ENCODE peak calls at places on chromosomes 3 and 15, in nine cellular contexts. S, T, O, I, K, Q, V, G and F are unnamed samples.

GRCh38 chr15:44340410-44340809 is 51.9 kb downstream of the GOLM2 start:
- DNase-seq in Q (peak; percentile 74), G (peak; percentile 67), V (peak; percentile 76), T (peak; percentile 44), I (no peak), S (no peak), K (no peak), O (no peak), F (peak; percentile 46)

GRCh38 chr3:138919304-138919703 is 27.6 kb downstream of the FOXL2 start:
- DNase-seq in T (no peak), G (no peak), S (no peak), Q (no peak), K (no peak), V (no peak), I (no peak), O (no peak), F (no peak)

GRCh38 chr3:13644341-13645082 is 95.6 kb downstream of the FBLN2 start:
- DNase-seq in V (peak; percentile 63), G (no peak), I (no peak), Q (peak; percentile 21), K (no peak), T (no peak), S (no peak), O (no peak), F (peak; percentile 42)

GRCh38 chr3:187264946-187265345 is 26.6 kb downstream of the MASP1 start:
- DNase-seq in S (no peak), K (no peak), O (no peak), G (peak; percentile 40), V (peak; percentile 48), Q (no peak), I (no peak), T (no peak), F (no peak)

GRCh38 chr3:52134761-52135160 is 19.5 kb downstream of the POC1A start:
- DNase-seq in S (no peak), K (no peak), O (no peak), V (no peak), T (no peak), Q (no peak), I (no peak), G (no peak), F (no peak)

GRCh38 chr3:135314227-135314626 is 519.2 kb downstream of the EPHB1 start:
- DNase-seq in I (no peak), G (no peak), K (no peak), Q (no peak), T (no peak), S (no peak), V (no peak), O (no peak), F (no peak)

GRCh38 chr3:137759505-137759904 is 4.6 kb upstream of the SOX14 start:
- DNase-seq in O (no peak), V (no peak), T (no peak), G (no peak), Q (no peak), S (no peak), I (no peak), K (no peak), F (no peak)

GRCh38 chr3:196712514-196713413 is 587 bp downstream of the PIGX start:
- DNase-seq in T (peak; percentile 69), Q (peak; percentile 74), V (peak; percentile 67), I (peak; percentile 80), G (no peak), K (peak; percentile 61), S (peak; percentile 74), O (peak; percentile 25), F (no peak)

GRCh38 chr3:9704343-9705322 is 1.0 kb downstream of the CPNE9 start:
- DNase-seq in Q (peak; percentile 27), V (no peak), T (peak; percentile 77), S (no peak), G (no peak), I (peak; percentile 52), K (no peak), O (no peak), F (no peak)

GRCh38 chr15:77870195-77871065 is 207.1 kb downstream of the TBC1D2B start:
- DNase-seq in Q (peak; percentile 72), V (peak; percentile 57), T (peak; percentile 94), I (peak; percentile 60), G (no peak), O (peak; percentile 23), S (peak; percentile 57), K (no peak), F (no peak)

GRCh38 chr3:101513419-101513986 is 491 bp upstream of the SENP7 start:
- DNase-seq in Q (no peak), V (no peak), S (no peak), O (no peak), I (no peak), T (no peak), K (no peak), G (no peak), F (no peak)

GRCh38 chr3:54213910-54214309 is 91.6 kb downstream of the CACNA2D3 start:
- DNase-seq in O (no peak), T (no peak), Q (peak; percentile 14), G (no peak), S (no peak), I (no peak), K (no peak), V (peak; percentile 12), F (no peak)

DNA sequence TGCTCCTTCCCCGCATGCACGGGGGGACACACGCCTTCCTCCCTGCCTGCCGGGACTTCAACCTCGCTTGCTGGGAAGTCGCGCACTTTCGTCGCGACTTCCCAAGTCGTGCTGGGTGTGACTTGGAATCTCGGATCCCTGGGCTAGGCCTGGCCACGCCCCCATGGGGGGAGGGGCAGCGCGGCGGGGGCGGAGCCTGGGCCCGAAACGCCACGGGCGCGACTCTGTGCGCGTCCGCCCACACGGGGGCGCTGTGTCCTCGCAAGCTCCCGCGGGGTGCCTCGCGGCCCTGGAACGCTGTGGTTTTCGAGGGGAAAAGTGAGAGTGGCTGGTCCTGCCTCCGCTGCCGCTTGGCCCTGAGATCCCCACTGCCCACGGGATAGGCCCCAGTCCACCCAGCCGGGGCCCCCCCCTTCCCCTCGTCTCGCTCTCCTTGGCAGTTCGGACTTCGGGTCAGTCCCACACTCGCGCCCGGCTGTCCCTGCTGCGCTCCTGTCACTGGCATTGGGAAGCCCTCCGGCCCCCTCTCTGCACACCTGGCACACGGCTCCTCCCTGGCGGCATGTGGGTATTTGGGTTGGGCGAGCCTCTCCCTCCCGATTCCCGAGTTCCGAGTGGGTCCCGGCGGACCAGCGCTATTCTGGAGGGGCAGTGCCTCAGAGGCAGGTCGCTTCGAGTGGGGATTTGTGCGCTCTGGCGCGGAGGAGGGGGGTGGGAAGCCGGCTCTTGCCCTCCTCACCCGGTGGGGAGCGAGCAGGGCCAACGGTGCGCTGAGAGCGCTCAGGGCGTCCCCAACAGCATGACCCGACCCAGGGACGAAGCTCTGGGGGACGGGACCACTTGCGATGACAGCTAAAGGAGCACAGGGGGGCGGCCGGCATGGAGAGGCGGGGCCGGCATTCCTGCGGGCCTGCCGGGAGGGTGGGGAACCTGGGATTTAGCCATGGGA is 23.6 kb downstream of the SEC61A1 start:
- DNase-seq in K (peak; percentile 78), S (peak; percentile 91), I (peak; percentile 93), V (peak; percentile 81), T (no peak), G (no peak), O (peak; percentile 58), Q (peak; percentile 88), F (no peak)
- H3K4me3 ChIP-seq in K (peak overlapping the region; percentile 71), S (peak overlapping the region; percentile 39), I (peak overlapping the region; percentile 58), V (peak overlapping the region; percentile 49), T (no peak overlapping the region), G (peak overlapping the region; percentile 32), O (peak overlapping the region; percentile 48), Q (peak overlapping the region; percentile 40), F (peak overlapping the region; percentile 13)

GRCh38 chr3:34155108-34155507 is 356.7 kb downstream of the PDCD6IP start:
- DNase-seq in O (no peak), S (no peak), I (no peak), K (no peak), G (no peak), Q (no peak), V (no peak), T (no peak), F (no peak)

GRCh38 chr3:34146596-34146995 is 348.2 kb downstream of the PDCD6IP start:
- DNase-seq in V (no peak), T (no peak), I (no peak), K (no peak), G (no peak), Q (no peak), S (no peak), O (no peak), F (no peak)

GRCh38 chr3:34155666-34156065 is 357.2 kb downstream of the PDCD6IP start:
- DNase-seq in K (no peak), V (no peak), O (no peak), I (no peak), T (no peak), S (no peak), G (no peak), Q (no peak), F (no peak)

GRCh38 chr3:34152641-34153040 is 354.2 kb downstream of the PDCD6IP start:
- DNase-seq in V (no peak), I (no peak), Q (no peak), T (no peak), G (no peak), O (no peak), S (no peak), K (no peak), F (no peak)

GRCh38 chr3:34150987-34151386 is 352.6 kb downstream of the PDCD6IP start:
- DNase-seq in K (no peak), S (no peak), V (no peak), I (no peak), O (no peak), Q (no peak), G (no peak), T (no peak), F (no peak)
- H3K4me3 ChIP-seq in K (no peak overlapping the region), S (no peak overlapping the region), V (no peak overlapping the region), I (no peak overlapping the region), O (no peak overlapping the region), Q (no peak overlapping the region), G (no peak overlapping the region), T (no peak overlapping the region), F (no peak overlapping the region)

GRCh38 chr15:41286665-41287333 is 45.6 kb downstream of the OIP5 start:
- DNase-seq in O (no peak), T (no peak), I (no peak), K (no peak), S (no peak), G (no peak), Q (peak; percentile 22), V (peak; percentile 51), F (no peak)
- H3K4me3 ChIP-seq in O (no peak overlapping the region), T (no peak overlapping the region), I (no peak overlapping the region), K (no peak overlapping the region), S (no peak overlapping the region), G (no peak overlapping the region), Q (no peak overlapping the region), V (no peak overlapping the region), F (no peak overlapping the region)

GRCh38 chr3:44434834-44435510 is 42.5 kb downstream of the ZNF445 start:
- DNase-seq in O (no peak), Q (no peak), I (no peak), S (no peak), T (no peak), K (no peak), V (no peak), G (no peak), F (no peak)

GRCh38 chr3:44442591-44443309 is 34.7 kb downstream of the ZNF445 start:
- DNase-seq in Q (no peak), I (no peak), G (no peak), V (no peak), T (no peak), K (no peak), O (no peak), S (no peak), F (no peak)

GRCh38 chr3:44437800-44438199 is 39.7 kb downstream of the ZNF445 start:
- DNase-seq in Q (no peak), V (no peak), K (no peak), O (no peak), T (no peak), S (no peak), G (no peak), I (no peak), F (no peak)

GRCh38 chr3:44444437-44444836 is 33.0 kb downstream of the ZNF445 start:
- DNase-seq in S (no peak), V (no peak), I (no peak), O (no peak), Q (no peak), K (no peak), T (no peak), G (no peak), F (no peak)

GRCh38 chr3:44439499-44440295 is 37.8 kb downstream of the ZNF445 start:
- DNase-seq in Q (peak; percentile 98), V (peak; percentile 1), T (no peak), O (peak; percentile 47), K (peak; percentile 17), I (peak; percentile 88), S (peak; percentile 74), G (no peak), F (no peak)
- H3K4me3 ChIP-seq in Q (no peak overlapping the region), V (no peak overlapping the region), T (no peak overlapping the region), O (no peak overlapping the region), K (no peak overlapping the region), I (peak overlapping the region; percentile 28), S (peak overlapping the region; percentile 0), G (no peak overlapping the region), F (no peak overlapping the region)